ENCODE peak calls at places on chromosomes 1 and 21, in eight cellular contexts. O is left ventricle myocardium inferior, Z is astrocyte of the cerebellum, G is GM12865, X is Caco-2, B is endodermal cell, A is transverse colon, S is astrocyte. U is an unnamed sample.

GRCh38 chr1:110686188-110686587 is 11.4 kb upstream of the KCNA3 start:
- DNase-seq in S (no peak), G (peak; percentile 56), X (no peak), Z (no peak), A (peak; percentile 21), O (no peak), B (no peak), U (no peak)

GRCh38 chr1:236211815-236212214 is 69.5 kb downstream of the GPR137B start:
- DNase-seq in G (no peak), A (no peak), X (no peak), S (no peak), B (no peak), O (no peak), Z (no peak), U (no peak)

GRCh38 chr1:33826311-33826710 is 37.6 kb upstream of the HMGB4 start:
- DNase-seq in G (no peak), A (no peak), S (no peak), O (no peak), B (peak; percentile 3), X (no peak), Z (no peak), U (no peak)

GRCh38 chr1:83673287-83673686 is 325.6 kb downstream of the TTLL7 start:
- DNase-seq in O (no peak), G (peak; percentile 49), A (no peak), X (no peak), Z (no peak), B (no peak), S (peak; percentile 9), U (no peak)

GRCh38 chr1:92882817-92883216 is 51.0 kb downstream of the RPL5 start:
- DNase-seq in G (peak; percentile 32), X (no peak), B (no peak), A (peak; percentile 21), O (no peak), S (no peak), Z (no peak), U (peak; percentile 48)

GRCh38 chr1:31910933-31911332 is 27.2 kb downstream of the PTP4A2 start:
- DNase-seq in X (no peak), Z (no peak), S (no peak), A (no peak), O (no peak), B (no peak), G (peak; percentile 63), U (no peak)

GRCh38 chr1:85992756-85993155 is 163.8 kb downstream of the COL24A1 start:
- DNase-seq in G (peak; percentile 71), X (no peak), A (no peak), S (peak; percentile 54), Z (peak; percentile 26), O (no peak), B (no peak), U (no peak)

GRCh38 chr1:48889088-48889487 is 112.4 kb upstream of the BEND5 start:
- DNase-seq in Z (no peak), B (no peak), O (no peak), G (no peak), X (no peak), A (no peak), S (no peak), U (no peak)

GRCh38 chr1:234961468-234962339 is 166.9 kb downstream of the TOMM20 start:
- DNase-seq in S (peak; percentile 97), A (no peak), B (no peak), X (no peak), G (peak; percentile 79), Z (peak; percentile 79), O (no peak), U (peak; percentile 90)

GRCh38 chr21:46060596-46061061 is 37.3 kb upstream of the COL6A2 start:
- DNase-seq in X (peak; percentile 6), A (peak; percentile 56), O (peak; percentile 75), G (peak; percentile 12), B (peak; percentile 10), S (peak; percentile 99), Z (peak; percentile 99), U (peak; percentile 10)

GRCh38 chr1:12053752-12054548 is 9.2 kb upstream of the TNFRSF8 start:
- DNase-seq in A (no peak), O (no peak), X (no peak), G (peak; percentile 92), Z (no peak), S (no peak), B (no peak), U (no peak)

GRCh38 chr21:44932366-44933181 is 7.3 kb upstream of the SLX9 start:
- DNase-seq in Z (no peak), S (no peak), O (peak; percentile 58), B (peak; percentile 65), G (peak; percentile 68), X (no peak), A (peak; percentile 47), U (no peak)

GRCh38 chr1:5915587-5916571 is 76.3 kb downstream of the NPHP4 start:
- DNase-seq in O (no peak), S (peak; percentile 41), G (peak; percentile 48), A (no peak), X (no peak), B (peak; percentile 61), Z (peak; percentile 48), U (peak; percentile 8)

GRCh38 chr1:196732526-196732925 is 42.1 kb upstream of the CFHR3 start:
- DNase-seq in X (no peak), O (no peak), Z (no peak), G (no peak), A (no peak), S (no peak), B (no peak), U (no peak)

GRCh38 chr1:54649130-54649898 is 7.7 kb downstream of the MROH7 start:
- DNase-seq in S (no peak), O (no peak), G (no peak), A (peak; percentile 77), Z (no peak), X (peak; percentile 78), B (no peak), U (no peak)

GRCh38 chr1:236623371-236624166 is 19.3 kb upstream of the HEATR1 start:
- DNase-seq in G (no peak), X (no peak), A (no peak), O (no peak), B (no peak), S (no peak), Z (no peak), U (peak; percentile 46)

GRCh38 chr1:40784141-40784770 is 669 bp downstream of the KCNQ4 start:
- DNase-seq in O (no peak), Z (no peak), A (no peak), B (peak; percentile 81), S (no peak), X (no peak), G (no peak), U (no peak)

GRCh38 chr1:151213560-151213959 is 15.2 kb downstream of the PIP5K1A start:
- DNase-seq in A (no peak), O (no peak), S (peak; percentile 58), G (no peak), B (no peak), X (no peak), Z (no peak), U (no peak)
- H3K4me3 ChIP-seq in A (no peak overlapping the region), O (no peak overlapping the region), S (no peak overlapping the region), G (no peak overlapping the region), B (no peak overlapping the region), X (no peak overlapping the region), Z (no peak overlapping the region), U (no peak overlapping the region)

GRCh38 chr1:24493785-24494184 is 8.9 kb upstream of the RCAN3 start:
- DNase-seq in B (no peak), G (no peak), A (no peak), S (no peak), X (no peak), Z (no peak), O (no peak), U (no peak)
- TF ChIP-seq CTCF in B (no peak), G (no peak), A (no peak), S (no peak), X (no peak), Z (no peak), O (no peak), U (no peak)

DNA sequence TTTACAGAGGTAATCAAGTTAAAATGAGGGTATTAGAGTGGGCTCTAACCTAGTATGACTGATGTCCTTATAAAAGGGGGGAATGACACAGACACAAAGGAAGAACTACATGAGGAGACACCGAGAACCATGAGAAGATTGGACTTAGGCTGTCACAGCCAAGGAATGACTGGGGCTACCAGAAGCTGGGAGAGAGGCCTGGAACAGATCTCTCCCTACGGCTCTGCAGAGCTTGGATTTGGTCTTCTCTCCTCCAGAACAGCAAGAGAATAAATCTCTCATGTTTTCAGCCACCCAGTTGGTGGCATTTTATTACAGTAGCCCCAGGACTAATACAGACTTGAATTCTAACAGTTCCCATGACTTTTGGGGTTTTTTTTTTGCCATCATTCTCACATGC is 110.8 kb downstream of the PSMG1 start:
- DNase-seq in X (no peak), B (no peak), A (no peak), O (no peak), G (no peak), S (no peak), Z (no peak), U (no peak)
- H3K4me3 ChIP-seq in X (no peak overlapping the region), B (no peak overlapping the region), A (no peak overlapping the region), O (no peak overlapping the region), G (no peak overlapping the region), S (no peak overlapping the region), Z (no peak overlapping the region), U (no peak overlapping the region)

GRCh38 chr1:173315296-173315695 is 108.2 kb upstream of the TNFSF4 start:
- DNase-seq in G (no peak), B (no peak), O (no peak), Z (no peak), X (no peak), A (no peak), S (no peak), U (no peak)
- TF ChIP-seq CTCF in G (no peak), B (no peak), O (no peak), Z (no peak), X (no peak), A (no peak), S (no peak), U (no peak)